ENCODE peak calls at places on chromosomes 4 and X, in four cellular contexts. Z, J, N and G are unnamed samples.

GRCh38 chr4:138243369-138243768 is 1.2 kb upstream of the SLC7A11 start:
- DNase-seq in N (no peak), Z (no peak), J (peak), G (no peak)

GRCh38 chr4:17030543-17030942 is 132.1 kb upstream of the LDB2 start:
- DNase-seq in Z (no peak), N (peak), J (peak), G (no peak)

GRCh38 chr4:149897784-149898183 is 82.1 kb upstream of the IQCM start:
- DNase-seq in N (peak), J (no peak), Z (peak), G (no peak)

GRCh38 chr4:67459164-67459563 is 86.1 kb downstream of the CENPC start:
- DNase-seq in N (no peak), J (no peak), Z (no peak), G (no peak)

GRCh38 chr4:7811536-7812190 is 128.0 kb downstream of the AFAP1 start:
- DNase-seq in N (no peak), J (peak), Z (no peak), G (peak)

GRCh38 chr4:33161202-33161601 is 2441.0 kb downstream of the PCDH7 start:
- DNase-seq in N (no peak), J (no peak), Z (no peak), G (no peak)

GRCh38 chr4:78945638-78946179 is 6.5 kb upstream of the PAQR3 start:
- DNase-seq in J (peak), N (no peak), Z (no peak), G (no peak)

GRCh38 chr4:156771171-156771837 is 200.3 kb downstream of the PDGFC start:
- DNase-seq in Z (no peak), J (peak), N (peak), G (no peak)

GRCh38 chr4:47075241-47075640 is 43.9 kb downstream of the GABRB1 start:
- DNase-seq in J (peak), N (peak), Z (no peak), G (no peak)

GRCh38 chrX:140040397-140040796 is 75.1 kb upstream of the CXorf66 start:
- DNase-seq in N (no peak), Z (no peak), J (peak), G (no peak)

GRCh38 chr4:170014359-170015008 is 11.7 kb downstream of the MFAP3L start:
- DNase-seq in N (no peak), J (peak), Z (no peak), G (no peak)

GRCh38 chr4:104395219-104395618 is 99.5 kb downstream of the CXXC4 start:
- DNase-seq in Z (no peak), J (peak), N (no peak), G (no peak)

GRCh38 chr4:27861802-27862201 is 1001.2 kb downstream of the STIM2 start:
- DNase-seq in Z (no peak), N (no peak), J (peak), G (no peak)

GRCh38 chr4:177190995-177191568 is 118.6 kb upstream of the NEIL3 start:
- DNase-seq in Z (no peak), J (peak), N (no peak), G (no peak)

GRCh38 chr4:182277402-182277801 is 34.2 kb downstream of the TENM3 start:
- DNase-seq in J (peak), Z (no peak), N (no peak), G (no peak)

GRCh38 chr4:147975325-147975724 is 243.4 kb downstream of the ARHGAP10 start:
- DNase-seq in J (no peak), N (no peak), Z (no peak), G (no peak)

GRCh38 chrX:11504234-11504633 is 161.5 kb downstream of the ARHGAP6 start:
- DNase-seq in J (no peak), Z (no peak), N (no peak), G (no peak)

GRCh38 chr4:148112231-148112982 is 329.8 kb downstream of the NR3C2 start:
- DNase-seq in Z (no peak), N (peak), J (peak), G (no peak)

GRCh38 chrX:12080265-12080664 is 58.0 kb upstream of the FRMPD4 start:
- DNase-seq in Z (peak), N (peak), J (peak), G (no peak)

GRCh38 chrX:78011846-78012245 is 42.4 kb upstream of the PGAM4 start:
- DNase-seq in Z (no peak), J (no peak), N (no peak), G (no peak)

GRCh38 chr4:72951147-72951546 is 118.4 kb downstream of the COX18 start:
- DNase-seq in Z (no peak), N (no peak), J (no peak), G (no peak)

GRCh38 chrX:109830157-109830703 is 97.2 kb upstream of the ACSL4 start:
- DNase-seq in J (no peak), N (no peak), Z (no peak), G (no peak)

GRCh38 chr4:3516061-3516835 is 16.0 kb downstream of the LRPAP1 start:
- DNase-seq in N (no peak), J (no peak), Z (no peak), G (peak)

GRCh38 chr4:27010334-27010940 is 149.8 kb downstream of the STIM2 start:
- DNase-seq in Z (peak), J (peak), N (peak), G (peak)

GRCh38 chrX:19683817-19684216 is 168.5 kb upstream of the MAP3K15 start:
- DNase-seq in Z (no peak), N (no peak), J (no peak), G (no peak)

GRCh38 chr4:1310031-1310795 is 20.5 kb downstream of the MAEA start:
- DNase-seq in Z (no peak), J (no peak), N (no peak), G (peak)

GRCh38 chr4:110620352-110621327 is 2.2 kb downstream of the PITX2 start:
- DNase-seq in Z (no peak), N (peak), J (peak), G (peak)

GRCh38 chrX:111492085-111492484 is 19.4 kb upstream of the SERTM2 start:
- DNase-seq in Z (no peak), N (no peak), J (no peak), G (no peak)

GRCh38 chr4:173014113-173014558 is 154.5 kb upstream of the GALNT7 start:
- DNase-seq in J (peak), N (peak), Z (peak), G (no peak)

GRCh38 chr4:140344111-140344510 is 29.3 kb upstream of the SCOC start:
- DNase-seq in N (no peak), Z (no peak), J (peak), G (no peak)

GRCh38 chrX:9131066-9131465 is 97.1 kb upstream of the FAM9B start:
- DNase-seq in Z (no peak), J (no peak), N (no peak), G (no peak)

GRCh38 chr4:105603158-105603557 is 50.7 kb downstream of the ARHGEF38 start:
- DNase-seq in Z (no peak), N (no peak), J (no peak), G (no peak)

GRCh38 chr4:30610361-30610760 is 109.8 kb upstream of the PCDH7 start:
- DNase-seq in Z (no peak), N (no peak), J (peak), G (no peak)

GRCh38 chr4:88280228-88280795 is 4.0 kb downstream of the PPM1K start:
- DNase-seq in Z (no peak), N (no peak), J (no peak), G (no peak)
- H3K4me3 ChIP-seq in Z (no peak), N (no peak), J (no peak), G (no peak)

GRCh38 chr4:87089368-87089767 is 131.1 kb downstream of the KLHL8 start:
- DNase-seq in N (peak), J (no peak), Z (no peak), G (no peak)
- H3K27ac ChIP-seq in N (peak), J (no peak), Z (no peak), G (peak)

GRCh38 chr4:70603856-70604255 is 11.8 kb downstream of the AMBN start:
- DNase-seq in N (no peak), J (no peak), Z (no peak), G (no peak)

GRCh38 chr4:70600305-70600704 is 8.2 kb downstream of the AMBN start:
- DNase-seq in N (no peak), Z (no peak), J (no peak), G (no peak)

GRCh38 chr4:70607454-70607853 is 15.4 kb downstream of the AMBN start:
- DNase-seq in J (no peak), Z (no peak), N (no peak), G (no peak)

DNA sequence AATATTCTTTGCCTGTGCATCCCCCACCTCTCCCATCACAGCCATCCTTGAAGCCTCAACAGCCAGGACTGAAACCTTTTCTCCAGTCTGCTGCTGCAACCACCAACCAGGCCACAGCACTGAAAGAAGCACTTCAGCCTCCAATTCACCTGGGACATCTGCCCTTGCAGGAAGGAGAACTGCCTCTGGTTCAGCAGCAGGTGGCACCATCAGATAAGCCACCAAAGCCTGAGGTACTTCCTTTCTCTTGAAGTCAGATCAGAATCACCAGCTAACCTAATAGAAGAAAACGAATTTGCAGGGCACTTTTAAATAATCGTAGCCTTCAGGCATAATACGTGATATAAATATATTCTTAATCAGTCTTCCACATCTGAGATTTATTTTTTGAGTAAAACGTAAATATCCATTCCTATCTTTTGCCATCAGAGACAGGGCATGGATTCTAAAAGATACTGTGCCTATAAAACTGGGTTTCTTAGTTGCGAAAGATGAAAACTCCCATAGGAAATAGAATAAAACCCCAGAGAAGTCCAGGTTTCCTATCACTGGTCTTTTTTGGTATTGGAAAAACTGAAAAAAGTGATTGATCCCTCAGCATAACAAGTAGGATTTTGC is 9.5 kb downstream of the AMBN start:
- DNase-seq in Z (peak), J (peak), N (peak), G (no peak)
- H3K9ac ChIP-seq in Z (no peak), J (no peak), N (no peak), G (no peak)

DNA sequence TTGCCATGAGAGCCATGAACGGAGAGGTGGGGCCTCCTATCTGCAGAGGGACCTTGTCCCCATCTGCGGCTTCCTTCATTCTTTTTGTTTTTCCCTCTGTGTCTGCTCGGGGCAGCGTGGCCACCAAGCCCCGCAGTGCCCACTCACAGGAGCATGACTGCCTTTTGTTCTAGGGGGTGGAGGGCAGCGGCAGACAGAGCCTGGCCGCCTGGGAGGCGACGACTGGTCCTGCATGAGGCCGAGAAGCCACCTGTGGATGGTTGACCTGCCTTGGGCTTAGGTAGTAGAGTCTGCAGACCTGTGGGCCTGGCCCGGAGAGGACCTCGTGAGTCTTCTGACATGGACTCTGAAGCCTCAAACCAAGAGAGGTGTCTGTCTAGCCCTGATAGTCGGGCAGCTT is 1.4 kb downstream of the RBM3 start:
- DNase-seq in J (no peak), Z (no peak), N (no peak), G (no peak)
- H3K4me3 ChIP-seq in J (peak), Z (peak), N (peak), G (peak)

GRCh38 chr4:38782452-38783108 is at the start of gene TLR10:
- DNase-seq in J (peak), Z (peak), N (peak), G (no peak)
- H3K27ac ChIP-seq in J (no peak), Z (no peak), N (no peak), G (no peak)